ENCODE peak calls at places on chromosomes 13 and 19, in seven cellular contexts. One of them, this sample, is unnamed.

GRCh38 chr19:51194527-51195315 is 30.2 kb upstream of the CD33 start:
- DNase-seq in stimulated activated CD4-positive, alpha-beta T cell treated with anti-CD3 and anti-CD28 coated beads, Interleukin-1b, Interleukin-23, amount 100 ng/mL, for 4 hours: no peak
- DNase-seq in T-helper 1 cell: no peak
- DNase-seq in CD4-positive, alpha-beta T cell: no peak
- DNase-seq in germinal center: no peak
- DNase-seq in NCI-H2029 treated with DMSO at 0.1 percent for 48 hours: no peak
- DNase-seq in HEK293T: no peak
- DNase-seq in this sample: no peak

GRCh38 chr13:81058916-81059290 is 718.0 kb upstream of the SPRY2 start:
- DNase-seq in stimulated activated CD4-positive, alpha-beta T cell treated with anti-CD3 and anti-CD28 coated beads, Interleukin-1b, Interleukin-23, amount 100 ng/mL, for 4 hours: no peak
- DNase-seq in CD4-positive, alpha-beta T cell: no peak
- DNase-seq in NCI-H2029 treated with DMSO at 0.1 percent for 48 hours: no peak
- DNase-seq in T-helper 1 cell: no peak
- DNase-seq in HEK293T: no peak
- DNase-seq in germinal center: no peak
- DNase-seq in this sample: no peak

GRCh38 chr19:7010722-7011593 is 10.3 kb downstream of the MBD3L2B start:
- DNase-seq in NCI-H2029 treated with DMSO at 0.1 percent for 48 hours: no peak
- DNase-seq in CD4-positive, alpha-beta T cell: no peak
- DNase-seq in stimulated activated CD4-positive, alpha-beta T cell treated with anti-CD3 and anti-CD28 coated beads, Interleukin-1b, Interleukin-23, amount 100 ng/mL, for 4 hours: no peak
- DNase-seq in T-helper 1 cell: no peak
- DNase-seq in germinal center: no peak
- DNase-seq in HEK293T: no peak
- DNase-seq in this sample: no peak

GRCh38 chr19:32916969-32917611 is 47.5 kb upstream of the SLC7A9 start:
- DNase-seq in T-helper 1 cell: no peak
- DNase-seq in NCI-H2029 treated with DMSO at 0.1 percent for 48 hours: no peak
- DNase-seq in stimulated activated CD4-positive, alpha-beta T cell treated with anti-CD3 and anti-CD28 coated beads, Interleukin-1b, Interleukin-23, amount 100 ng/mL, for 4 hours: no peak
- DNase-seq in germinal center: no peak
- DNase-seq in CD4-positive, alpha-beta T cell: no peak
- DNase-seq in HEK293T: no peak
- DNase-seq in this sample: no peak

GRCh38 chr13:34020388-34020787 is 202.4 kb downstream of the RFC3 start:
- DNase-seq in germinal center: no peak
- DNase-seq in T-helper 1 cell: no peak
- DNase-seq in CD4-positive, alpha-beta T cell: no peak
- DNase-seq in stimulated activated CD4-positive, alpha-beta T cell treated with anti-CD3 and anti-CD28 coated beads, Interleukin-1b, Interleukin-23, amount 100 ng/mL, for 4 hours: no peak
- DNase-seq in HEK293T: no peak
- DNase-seq in NCI-H2029 treated with DMSO at 0.1 percent for 48 hours: no peak
- DNase-seq in this sample: no peak

GRCh38 chr19:42352216-42352892 is 26.9 kb downstream of the MEGF8 start:
- DNase-seq in HEK293T: no peak
- DNase-seq in T-helper 1 cell: no peak
- DNase-seq in stimulated activated CD4-positive, alpha-beta T cell treated with anti-CD3 and anti-CD28 coated beads, Interleukin-1b, Interleukin-23, amount 100 ng/mL, for 4 hours: no peak
- DNase-seq in germinal center: no peak
- DNase-seq in NCI-H2029 treated with DMSO at 0.1 percent for 48 hours: peak; percentile 31
- DNase-seq in CD4-positive, alpha-beta T cell: no peak
- DNase-seq in this sample: no peak

GRCh38 chr13:108786578-108787100 is 157.2 kb downstream of the MYO16 start:
- DNase-seq in T-helper 1 cell: no peak
- DNase-seq in stimulated activated CD4-positive, alpha-beta T cell treated with anti-CD3 and anti-CD28 coated beads, Interleukin-1b, Interleukin-23, amount 100 ng/mL, for 4 hours: no peak
- DNase-seq in NCI-H2029 treated with DMSO at 0.1 percent for 48 hours: no peak
- DNase-seq in HEK293T: no peak
- DNase-seq in CD4-positive, alpha-beta T cell: no peak
- DNase-seq in germinal center: no peak
- DNase-seq in this sample: no peak

GRCh38 chr13:22740264-22740663 is 440.5 kb upstream of the SGCG start:
- DNase-seq in T-helper 1 cell: no peak
- DNase-seq in NCI-H2029 treated with DMSO at 0.1 percent for 48 hours: no peak
- DNase-seq in stimulated activated CD4-positive, alpha-beta T cell treated with anti-CD3 and anti-CD28 coated beads, Interleukin-1b, Interleukin-23, amount 100 ng/mL, for 4 hours: no peak
- DNase-seq in CD4-positive, alpha-beta T cell: no peak
- DNase-seq in HEK293T: no peak
- DNase-seq in germinal center: no peak
- DNase-seq in this sample: no peak

GRCh38 chr13:48234652-48235099 is 1.7 kb downstream of the ITM2B start:
- DNase-seq in T-helper 1 cell: no peak
- DNase-seq in HEK293T: no peak
- DNase-seq in stimulated activated CD4-positive, alpha-beta T cell treated with anti-CD3 and anti-CD28 coated beads, Interleukin-1b, Interleukin-23, amount 100 ng/mL, for 4 hours: no peak
- DNase-seq in germinal center: no peak
- DNase-seq in NCI-H2029 treated with DMSO at 0.1 percent for 48 hours: no peak
- DNase-seq in CD4-positive, alpha-beta T cell: no peak
- DNase-seq in this sample: no peak

GRCh38 chr19:43474986-43475705 is 9.7 kb upstream of the LYPD3 start:
- DNase-seq in HEK293T: peak; percentile 98
- DNase-seq in CD4-positive, alpha-beta T cell: peak; percentile 96
- DNase-seq in germinal center: peak; percentile 96
- DNase-seq in stimulated activated CD4-positive, alpha-beta T cell treated with anti-CD3 and anti-CD28 coated beads, Interleukin-1b, Interleukin-23, amount 100 ng/mL, for 4 hours: peak; percentile 98
- DNase-seq in NCI-H2029 treated with DMSO at 0.1 percent for 48 hours: peak; percentile 64
- DNase-seq in T-helper 1 cell: peak; percentile 96
- DNase-seq in this sample: no peak

GRCh38 chr19:48561412-48561811 is 9.4 kb downstream of the SULT2B1 start:
- DNase-seq in germinal center: no peak
- DNase-seq in T-helper 1 cell: no peak
- DNase-seq in stimulated activated CD4-positive, alpha-beta T cell treated with anti-CD3 and anti-CD28 coated beads, Interleukin-1b, Interleukin-23, amount 100 ng/mL, for 4 hours: no peak
- DNase-seq in HEK293T: no peak
- DNase-seq in CD4-positive, alpha-beta T cell: no peak
- DNase-seq in NCI-H2029 treated with DMSO at 0.1 percent for 48 hours: no peak
- DNase-seq in this sample: no peak

GRCh38 chr19:40348961-40349507 is 539 bp downstream of the PLD3 start:
- DNase-seq in stimulated activated CD4-positive, alpha-beta T cell treated with anti-CD3 and anti-CD28 coated beads, Interleukin-1b, Interleukin-23, amount 100 ng/mL, for 4 hours: no peak
- DNase-seq in HEK293T: no peak
- DNase-seq in NCI-H2029 treated with DMSO at 0.1 percent for 48 hours: peak; percentile 23
- DNase-seq in CD4-positive, alpha-beta T cell: no peak
- DNase-seq in germinal center: no peak
- DNase-seq in T-helper 1 cell: no peak
- DNase-seq in this sample: no peak

GRCh38 chr13:33172400-33172799 is 113.2 kb downstream of the STARD13 start:
- DNase-seq in T-helper 1 cell: no peak
- DNase-seq in stimulated activated CD4-positive, alpha-beta T cell treated with anti-CD3 and anti-CD28 coated beads, Interleukin-1b, Interleukin-23, amount 100 ng/mL, for 4 hours: no peak
- DNase-seq in NCI-H2029 treated with DMSO at 0.1 percent for 48 hours: no peak
- DNase-seq in germinal center: no peak
- DNase-seq in CD4-positive, alpha-beta T cell: no peak
- DNase-seq in HEK293T: no peak
- DNase-seq in this sample: no peak

GRCh38 chr13:112970552-112971287 is 1.7 kb downstream of the MCF2L start:
- DNase-seq in germinal center: no peak
- DNase-seq in CD4-positive, alpha-beta T cell: no peak
- DNase-seq in NCI-H2029 treated with DMSO at 0.1 percent for 48 hours: no peak
- DNase-seq in HEK293T: no peak
- DNase-seq in stimulated activated CD4-positive, alpha-beta T cell treated with anti-CD3 and anti-CD28 coated beads, Interleukin-1b, Interleukin-23, amount 100 ng/mL, for 4 hours: no peak
- DNase-seq in T-helper 1 cell: no peak
- DNase-seq in this sample: no peak

GRCh38 chr19:45175663-45176345 is 2.2 kb downstream of the TRAPPC6A start:
- DNase-seq in CD4-positive, alpha-beta T cell: no peak
- DNase-seq in NCI-H2029 treated with DMSO at 0.1 percent for 48 hours: no peak
- DNase-seq in germinal center: no peak
- DNase-seq in HEK293T: no peak
- DNase-seq in stimulated activated CD4-positive, alpha-beta T cell treated with anti-CD3 and anti-CD28 coated beads, Interleukin-1b, Interleukin-23, amount 100 ng/mL, for 4 hours: no peak
- DNase-seq in T-helper 1 cell: no peak
- DNase-seq in this sample: no peak